ENCODE peak calls at places on chromosomes 12 and 14, in eight cellular contexts. One of them, this sample, is unnamed.

GRCh38 chr12:67919406-67919805 is 69.8 kb upstream of the IFNG-AS1 start:
- DNase-seq in progenitor cell of endocrine pancreas: no peak
- DNase-seq in nephron progenitor cell: no peak
- DNase-seq in astrocyte: peak
- DNase-seq in GM12865: no peak
- DNase-seq in SK-N-SH: no peak
- DNase-seq in choroid plexus epithelial cell: peak
- DNase-seq in RWPE1: peak
- DNase-seq in this sample: no peak

GRCh38 chr12:115763982-115764621 is 513.4 kb downstream of the MED13L start:
- DNase-seq in RWPE1: no peak
- DNase-seq in choroid plexus epithelial cell: no peak
- DNase-seq in SK-N-SH: no peak
- DNase-seq in GM12865: peak
- DNase-seq in nephron progenitor cell: no peak
- DNase-seq in progenitor cell of endocrine pancreas: no peak
- DNase-seq in astrocyte: no peak
- DNase-seq in this sample: no peak

GRCh38 chr12:52305921-52306705 is 14.8 kb upstream of the KRT81 start:
- DNase-seq in progenitor cell of endocrine pancreas: no peak
- DNase-seq in RWPE1: no peak
- DNase-seq in choroid plexus epithelial cell: no peak
- DNase-seq in GM12865: no peak
- DNase-seq in SK-N-SH: no peak
- DNase-seq in astrocyte: no peak
- DNase-seq in nephron progenitor cell: no peak
- DNase-seq in this sample: no peak

GRCh38 chr14:91728616-91729183 is 3.2 kb downstream of the CATSPERB start:
- DNase-seq in choroid plexus epithelial cell: no peak
- DNase-seq in RWPE1: no peak
- DNase-seq in SK-N-SH: no peak
- DNase-seq in astrocyte: no peak
- DNase-seq in nephron progenitor cell: no peak
- DNase-seq in progenitor cell of endocrine pancreas: no peak
- DNase-seq in GM12865: no peak
- DNase-seq in this sample: no peak

GRCh38 chr12:116104167-116104750 is 173.2 kb downstream of the MED13L start:
- DNase-seq in choroid plexus epithelial cell: no peak
- DNase-seq in RWPE1: no peak
- DNase-seq in SK-N-SH: no peak
- DNase-seq in nephron progenitor cell: no peak
- DNase-seq in progenitor cell of endocrine pancreas: no peak
- DNase-seq in astrocyte: no peak
- DNase-seq in GM12865: no peak
- DNase-seq in this sample: no peak

GRCh38 chr14:89378119-89378518 is 38.9 kb downstream of the FOXN3 start:
- DNase-seq in GM12865: peak
- DNase-seq in progenitor cell of endocrine pancreas: no peak
- DNase-seq in nephron progenitor cell: no peak
- DNase-seq in SK-N-SH: no peak
- DNase-seq in choroid plexus epithelial cell: peak
- DNase-seq in RWPE1: peak
- DNase-seq in astrocyte: peak
- DNase-seq in this sample: peak

GRCh38 chr12:6767592-6768384 is 1.6 kb downstream of the PTMS start:
- DNase-seq in GM12865: no peak
- DNase-seq in choroid plexus epithelial cell: peak
- DNase-seq in astrocyte: no peak
- DNase-seq in nephron progenitor cell: peak
- DNase-seq in progenitor cell of endocrine pancreas: no peak
- DNase-seq in RWPE1: no peak
- DNase-seq in SK-N-SH: peak
- DNase-seq in this sample: no peak

GRCh38 chr12:115507951-115508722 is 769.4 kb downstream of the MED13L start:
- DNase-seq in choroid plexus epithelial cell: no peak
- DNase-seq in SK-N-SH: no peak
- DNase-seq in nephron progenitor cell: no peak
- DNase-seq in progenitor cell of endocrine pancreas: no peak
- DNase-seq in astrocyte: no peak
- DNase-seq in GM12865: no peak
- DNase-seq in RWPE1: no peak
- DNase-seq in this sample: no peak

GRCh38 chr14:68633131-68633991 is 159.5 kb downstream of the ZFP36L1 start:
- DNase-seq in GM12865: no peak
- DNase-seq in SK-N-SH: no peak
- DNase-seq in astrocyte: no peak
- DNase-seq in nephron progenitor cell: no peak
- DNase-seq in RWPE1: no peak
- DNase-seq in choroid plexus epithelial cell: peak
- DNase-seq in progenitor cell of endocrine pancreas: peak
- DNase-seq in this sample: peak

GRCh38 chr12:57803317-57803893 is 15.1 kb downstream of the AVIL start:
- DNase-seq in SK-N-SH: peak
- DNase-seq in nephron progenitor cell: peak
- DNase-seq in GM12865: peak
- DNase-seq in astrocyte: no peak
- DNase-seq in progenitor cell of endocrine pancreas: peak
- DNase-seq in choroid plexus epithelial cell: peak
- DNase-seq in RWPE1: peak
- DNase-seq in this sample: peak

DNA sequence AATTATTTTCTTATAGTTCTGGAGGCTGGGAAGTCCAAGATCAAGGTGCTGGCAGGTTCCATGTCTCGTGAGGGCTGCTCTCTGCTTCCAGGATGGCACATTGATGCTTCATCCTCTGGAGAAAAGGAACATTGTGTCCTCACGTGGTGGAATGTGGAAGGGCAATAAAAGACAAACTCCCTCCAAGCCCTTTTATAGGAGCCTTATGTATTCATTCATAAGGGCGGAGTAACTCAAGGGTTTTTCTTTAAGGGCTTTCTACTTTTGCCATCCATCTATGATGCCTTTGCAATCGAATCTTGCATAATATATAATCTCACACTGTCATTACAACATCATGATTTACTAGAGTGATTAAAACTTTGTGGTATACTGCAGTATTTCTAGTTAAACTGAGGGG is 132.7 kb upstream of the DDHD1 start:
- DNase-seq in progenitor cell of endocrine pancreas: no peak
- DNase-seq in RWPE1: no peak
- DNase-seq in astrocyte: no peak
- DNase-seq in choroid plexus epithelial cell: no peak
- DNase-seq in nephron progenitor cell: no peak
- DNase-seq in SK-N-SH: no peak
- DNase-seq in GM12865: no peak
- DNase-seq in this sample: no peak
- TF ChIP-seq CTCF in progenitor cell of endocrine pancreas: no peak
- TF ChIP-seq CTCF in RWPE1: no peak
- TF ChIP-seq CTCF in astrocyte: no peak
- TF ChIP-seq CTCF in choroid plexus epithelial cell: peak
- TF ChIP-seq CTCF in nephron progenitor cell: no peak
- TF ChIP-seq CTCF in SK-N-SH: no peak
- TF ChIP-seq CTCF in GM12865: no peak
- TF ChIP-seq CTCF in this sample: no peak

GRCh38 chr12:109995366-109995702 is 834 bp downstream of the GIT2 start:
- DNase-seq in choroid plexus epithelial cell: no peak
- DNase-seq in SK-N-SH: no peak
- DNase-seq in progenitor cell of endocrine pancreas: no peak
- DNase-seq in RWPE1: no peak
- DNase-seq in astrocyte: no peak
- DNase-seq in GM12865: no peak
- DNase-seq in nephron progenitor cell: no peak
- DNase-seq in this sample: no peak
- TF ChIP-seq CTCF in choroid plexus epithelial cell: no peak
- TF ChIP-seq CTCF in SK-N-SH: no peak
- TF ChIP-seq CTCF in progenitor cell of endocrine pancreas: no peak
- TF ChIP-seq CTCF in RWPE1: no peak
- TF ChIP-seq CTCF in astrocyte: no peak
- TF ChIP-seq CTCF in GM12865: no peak
- TF ChIP-seq CTCF in nephron progenitor cell: no peak
- TF ChIP-seq CTCF in this sample: no peak

GRCh38 chr14:45150386-45150890 is 14.7 kb downstream of the FANCM start:
- DNase-seq in choroid plexus epithelial cell: no peak
- DNase-seq in GM12865: no peak
- DNase-seq in nephron progenitor cell: no peak
- DNase-seq in astrocyte: no peak
- DNase-seq in progenitor cell of endocrine pancreas: no peak
- DNase-seq in SK-N-SH: no peak
- DNase-seq in RWPE1: no peak
- DNase-seq in this sample: no peak
- TF ChIP-seq CTCF in choroid plexus epithelial cell: no peak
- TF ChIP-seq CTCF in GM12865: no peak
- TF ChIP-seq CTCF in nephron progenitor cell: no peak
- TF ChIP-seq CTCF in astrocyte: no peak
- TF ChIP-seq CTCF in progenitor cell of endocrine pancreas: no peak
- TF ChIP-seq CTCF in SK-N-SH: no peak
- TF ChIP-seq CTCF in RWPE1: no peak
- TF ChIP-seq CTCF in this sample: no peak

GRCh38 chr14:65604946-65605345 is 192.4 kb downstream of the FUT8 start:
- DNase-seq in nephron progenitor cell: no peak
- DNase-seq in RWPE1: no peak
- DNase-seq in SK-N-SH: no peak
- DNase-seq in choroid plexus epithelial cell: peak
- DNase-seq in GM12865: no peak
- DNase-seq in astrocyte: no peak
- DNase-seq in progenitor cell of endocrine pancreas: no peak
- DNase-seq in this sample: no peak
- TF ChIP-seq CTCF in nephron progenitor cell: no peak
- TF ChIP-seq CTCF in RWPE1: peak
- TF ChIP-seq CTCF in SK-N-SH: peak
- TF ChIP-seq CTCF in choroid plexus epithelial cell: peak
- TF ChIP-seq CTCF in GM12865: peak
- TF ChIP-seq CTCF in astrocyte: peak
- TF ChIP-seq CTCF in progenitor cell of endocrine pancreas: no peak
- TF ChIP-seq CTCF in this sample: no peak

GRCh38 chr12:92573104-92573503 is 129.7 kb upstream of the PLEKHG7 start:
- DNase-seq in choroid plexus epithelial cell: no peak
- DNase-seq in nephron progenitor cell: no peak
- DNase-seq in GM12865: no peak
- DNase-seq in RWPE1: no peak
- DNase-seq in progenitor cell of endocrine pancreas: no peak
- DNase-seq in SK-N-SH: no peak
- DNase-seq in astrocyte: no peak
- DNase-seq in this sample: no peak

GRCh38 chr12:92571844-92572543 is 130.8 kb upstream of the PLEKHG7 start:
- DNase-seq in choroid plexus epithelial cell: no peak
- DNase-seq in GM12865: no peak
- DNase-seq in RWPE1: no peak
- DNase-seq in progenitor cell of endocrine pancreas: no peak
- DNase-seq in nephron progenitor cell: no peak
- DNase-seq in SK-N-SH: no peak
- DNase-seq in astrocyte: no peak
- DNase-seq in this sample: no peak

GRCh38 chr12:92574911-92575570 is 127.7 kb upstream of the PLEKHG7 start:
- DNase-seq in nephron progenitor cell: no peak
- DNase-seq in RWPE1: no peak
- DNase-seq in GM12865: no peak
- DNase-seq in choroid plexus epithelial cell: no peak
- DNase-seq in SK-N-SH: no peak
- DNase-seq in progenitor cell of endocrine pancreas: no peak
- DNase-seq in astrocyte: no peak
- DNase-seq in this sample: no peak

GRCh38 chr12:92571169-92571568 is 131.6 kb upstream of the PLEKHG7 start:
- DNase-seq in RWPE1: no peak
- DNase-seq in GM12865: no peak
- DNase-seq in astrocyte: no peak
- DNase-seq in nephron progenitor cell: no peak
- DNase-seq in progenitor cell of endocrine pancreas: no peak
- DNase-seq in SK-N-SH: no peak
- DNase-seq in choroid plexus epithelial cell: no peak
- DNase-seq in this sample: no peak

GRCh38 chr12:92574046-92574783 is 128.6 kb upstream of the PLEKHG7 start:
- DNase-seq in choroid plexus epithelial cell: peak
- DNase-seq in progenitor cell of endocrine pancreas: no peak
- DNase-seq in RWPE1: no peak
- DNase-seq in nephron progenitor cell: no peak
- DNase-seq in GM12865: no peak
- DNase-seq in SK-N-SH: no peak
- DNase-seq in astrocyte: peak
- DNase-seq in this sample: no peak
- TF ChIP-seq CTCF in choroid plexus epithelial cell: peak
- TF ChIP-seq CTCF in progenitor cell of endocrine pancreas: peak
- TF ChIP-seq CTCF in RWPE1: no peak
- TF ChIP-seq CTCF in nephron progenitor cell: no peak
- TF ChIP-seq CTCF in GM12865: peak
- TF ChIP-seq CTCF in SK-N-SH: peak
- TF ChIP-seq CTCF in astrocyte: peak
- TF ChIP-seq CTCF in this sample: peak

DNA sequence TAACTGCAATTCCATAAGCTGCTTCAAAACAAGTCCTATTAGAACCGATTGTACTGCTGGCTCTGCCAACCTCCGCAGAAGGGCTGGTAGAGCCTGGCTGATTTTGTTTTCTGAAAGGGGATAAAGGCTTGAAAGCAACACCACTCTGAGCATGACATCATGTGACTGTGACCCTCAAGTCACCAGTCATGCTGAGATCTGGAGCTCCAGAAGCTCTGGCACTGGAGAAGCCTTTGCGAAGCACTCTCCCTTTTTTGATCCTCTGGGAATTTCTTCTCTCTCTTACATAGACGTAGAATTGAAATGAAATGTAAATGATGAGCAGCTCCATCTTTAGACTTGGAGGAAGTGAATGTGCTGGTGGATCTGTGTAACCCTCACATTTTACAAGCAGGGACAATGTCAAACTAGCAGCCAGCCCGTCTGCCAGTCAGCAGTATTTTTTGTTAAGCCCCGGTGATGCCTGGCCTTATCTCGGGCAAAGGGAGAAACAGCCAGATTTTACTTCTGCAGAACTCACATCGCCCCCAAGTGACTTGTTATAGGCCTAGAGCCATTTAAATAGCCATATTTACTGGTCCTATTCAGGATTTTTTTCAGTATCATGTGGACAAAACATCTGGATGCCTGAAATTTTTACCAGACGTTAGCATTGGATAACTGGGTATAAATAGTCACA is 112.1 kb upstream of the NPAS3 start:
- DNase-seq in nephron progenitor cell: no peak
- DNase-seq in GM12865: peak
- DNase-seq in SK-N-SH: peak
- DNase-seq in RWPE1: no peak
- DNase-seq in astrocyte: peak
- DNase-seq in progenitor cell of endocrine pancreas: no peak
- DNase-seq in choroid plexus epithelial cell: peak
- DNase-seq in this sample: no peak
- TF ChIP-seq CTCF in nephron progenitor cell: no peak
- TF ChIP-seq CTCF in GM12865: no peak
- TF ChIP-seq CTCF in SK-N-SH: peak
- TF ChIP-seq CTCF in RWPE1: no peak
- TF ChIP-seq CTCF in astrocyte: no peak
- TF ChIP-seq CTCF in progenitor cell of endocrine pancreas: no peak
- TF ChIP-seq CTCF in choroid plexus epithelial cell: peak
- TF ChIP-seq CTCF in this sample: no peak

This sample was measured in GM10248.